ENCODE peak calls at places on chromosome 17, in seven cellular contexts. One of them, this sample, is unnamed. For H3K36me3, the result is how much of the 10 kb centered on the place peaks cover.

GRCh38 chr17:49361129-49361901 is 735 bp downstream of the ZNF652 start:
- DNase-seq in keratinocyte: no peak
- DNase-seq in hepatocyte: peak
- DNase-seq in GM12878: peak
- DNase-seq in Karpas-422: peak
- DNase-seq in fibroblast of lung: peak
- DNase-seq in IMR-90: no peak
- DNase-seq in this sample: peak

GRCh38 chr17:32349503-32349853 is 479 bp upstream of the ZNF207 start:
- DNase-seq in keratinocyte: no peak
- DNase-seq in Karpas-422: no peak
- DNase-seq in fibroblast of lung: peak
- DNase-seq in GM12878: no peak
- DNase-seq in hepatocyte: peak
- DNase-seq in IMR-90: no peak
- DNase-seq in this sample: no peak

GRCh38 chr17:77476920-77477805 is 336.4 kb downstream of the SEC14L1 start:
- DNase-seq in IMR-90: peak
- DNase-seq in hepatocyte: peak
- DNase-seq in Karpas-422: no peak
- DNase-seq in keratinocyte: peak
- DNase-seq in GM12878: no peak
- DNase-seq in fibroblast of lung: peak
- DNase-seq in this sample: peak

GRCh38 chr17:4858880-4859260 is 25.7 kb downstream of the MINK1 start:
- DNase-seq in Karpas-422: no peak
- DNase-seq in fibroblast of lung: peak
- DNase-seq in hepatocyte: no peak
- DNase-seq in keratinocyte: peak
- DNase-seq in GM12878: no peak
- DNase-seq in IMR-90: peak
- DNase-seq in this sample: peak

GRCh38 chr17:40646791-40647548 is 648 bp downstream of the SMARCE1 start:
- DNase-seq in Karpas-422: peak
- DNase-seq in GM12878: no peak
- DNase-seq in keratinocyte: no peak
- DNase-seq in fibroblast of lung: peak
- DNase-seq in IMR-90: peak
- DNase-seq in hepatocyte: peak
- DNase-seq in this sample: peak

GRCh38 chr17:44916781-44917241 is 1.5 kb upstream of the GFAP start:
- DNase-seq in fibroblast of lung: peak
- DNase-seq in GM12878: no peak
- DNase-seq in keratinocyte: no peak
- DNase-seq in hepatocyte: peak
- DNase-seq in Karpas-422: no peak
- DNase-seq in IMR-90: peak
- DNase-seq in this sample: peak

GRCh38 chr17:74744349-74744713 is 4.1 kb upstream of the NHERF1 start:
- DNase-seq in GM12878: no peak
- DNase-seq in hepatocyte: no peak
- DNase-seq in IMR-90: no peak
- DNase-seq in fibroblast of lung: no peak
- DNase-seq in keratinocyte: no peak
- DNase-seq in Karpas-422: no peak
- DNase-seq in this sample: peak

GRCh38 chr17:78583091-78583490 is 5.9 kb upstream of the DNAH17 start:
- DNase-seq in keratinocyte: no peak
- DNase-seq in Karpas-422: peak
- DNase-seq in fibroblast of lung: no peak
- DNase-seq in IMR-90: no peak
- DNase-seq in GM12878: no peak
- DNase-seq in hepatocyte: no peak
- DNase-seq in this sample: peak

GRCh38 chr17:75827291-75828050 is 16.7 kb downstream of the UNC13D start:
- DNase-seq in fibroblast of lung: peak
- DNase-seq in IMR-90: peak
- DNase-seq in hepatocyte: peak
- DNase-seq in GM12878: no peak
- DNase-seq in Karpas-422: peak
- DNase-seq in keratinocyte: no peak
- DNase-seq in this sample: peak

GRCh38 chr17:7478276-7479138 is 924 bp downstream of the ZBTB4 start:
- DNase-seq in GM12878: no peak
- DNase-seq in hepatocyte: peak
- DNase-seq in IMR-90: peak
- DNase-seq in fibroblast of lung: peak
- DNase-seq in keratinocyte: no peak
- DNase-seq in Karpas-422: peak
- DNase-seq in this sample: peak

GRCh38 chr17:66633322-66633965 is 201.5 kb upstream of the CACNG5 start:
- DNase-seq in keratinocyte: no peak
- DNase-seq in fibroblast of lung: peak
- DNase-seq in GM12878: no peak
- DNase-seq in Karpas-422: peak
- DNase-seq in hepatocyte: no peak
- DNase-seq in IMR-90: peak
- DNase-seq in this sample: no peak

GRCh38 chr17:43878260-43879082 is 28.9 kb downstream of the MPP2 start:
- DNase-seq in fibroblast of lung: peak
- DNase-seq in hepatocyte: peak
- DNase-seq in Karpas-422: peak
- DNase-seq in keratinocyte: peak
- DNase-seq in GM12878: no peak
- DNase-seq in IMR-90: peak
- DNase-seq in this sample: peak

GRCh38 chr17:30379303-30380105 is 777 bp downstream of the CPD start:
- DNase-seq in GM12878: no peak
- DNase-seq in Karpas-422: peak
- DNase-seq in IMR-90: no peak
- DNase-seq in hepatocyte: no peak
- DNase-seq in keratinocyte: no peak
- DNase-seq in fibroblast of lung: no peak
- DNase-seq in this sample: peak

GRCh38 chr17:68197997-68198930 is 49.6 kb upstream of the AMZ2 start:
- DNase-seq in keratinocyte: no peak
- DNase-seq in Karpas-422: no peak
- DNase-seq in fibroblast of lung: no peak
- DNase-seq in hepatocyte: peak
- DNase-seq in IMR-90: no peak
- DNase-seq in GM12878: no peak
- DNase-seq in this sample: peak

GRCh38 chr17:36951390-36951789 is 2.6 kb downstream of the AATF start:
- DNase-seq in hepatocyte: no peak
- DNase-seq in keratinocyte: no peak
- DNase-seq in GM12878: no peak
- DNase-seq in IMR-90: no peak
- DNase-seq in Karpas-422: no peak
- DNase-seq in fibroblast of lung: no peak
- DNase-seq in this sample: no peak

GRCh38 chr17:83031321-83031945 is 48.0 kb upstream of the METRNL start:
- DNase-seq in GM12878: no peak
- DNase-seq in IMR-90: no peak
- DNase-seq in keratinocyte: no peak
- DNase-seq in hepatocyte: no peak
- DNase-seq in Karpas-422: no peak
- DNase-seq in fibroblast of lung: no peak
- DNase-seq in this sample: no peak

GRCh38 chr17:27338536-27338985 is 44.6 kb downstream of the WSB1 start:
- DNase-seq in hepatocyte: no peak
- DNase-seq in IMR-90: no peak
- DNase-seq in keratinocyte: no peak
- DNase-seq in Karpas-422: peak
- DNase-seq in fibroblast of lung: no peak
- DNase-seq in GM12878: peak
- DNase-seq in this sample: no peak

GRCh38 chr17:37818689-37819088 is 73.8 kb upstream of the HNF1B start:
- DNase-seq in GM12878: no peak
- DNase-seq in IMR-90: peak
- DNase-seq in Karpas-422: peak
- DNase-seq in hepatocyte: no peak
- DNase-seq in fibroblast of lung: peak
- DNase-seq in keratinocyte: peak
- DNase-seq in this sample: no peak

GRCh38 chr17:78144146-78144719 is 2.0 kb upstream of the C17orf99 start:
- DNase-seq in hepatocyte: peak
- DNase-seq in keratinocyte: no peak
- DNase-seq in Karpas-422: peak
- DNase-seq in IMR-90: peak
- DNase-seq in GM12878: no peak
- DNase-seq in fibroblast of lung: peak
- DNase-seq in this sample: peak

GRCh38 chr17:5419356-5419958 is at the start of gene NUP88:
- DNase-seq in IMR-90: peak
- DNase-seq in Karpas-422: peak
- DNase-seq in keratinocyte: peak
- DNase-seq in fibroblast of lung: peak
- DNase-seq in hepatocyte: peak
- DNase-seq in GM12878: peak
- DNase-seq in this sample: peak

GRCh38 chr17:54881255-54881972 is 19.2 kb upstream of the TOM1L1 start:
- DNase-seq in keratinocyte: no peak
- DNase-seq in Karpas-422: no peak
- DNase-seq in IMR-90: no peak
- DNase-seq in fibroblast of lung: no peak
- DNase-seq in GM12878: no peak
- DNase-seq in hepatocyte: no peak
- DNase-seq in this sample: no peak

GRCh38 chr17:7294614-7295153 is at the start of gene YBX2:
- DNase-seq in fibroblast of lung: no peak
- DNase-seq in keratinocyte: no peak
- DNase-seq in GM12878: no peak
- DNase-seq in Karpas-422: peak
- DNase-seq in hepatocyte: peak
- DNase-seq in IMR-90: peak
- DNase-seq in this sample: peak

GRCh38 chr17:56506349-56506748 is 87.2 kb upstream of the NOG start:
- DNase-seq in keratinocyte: no peak
- DNase-seq in fibroblast of lung: no peak
- DNase-seq in GM12878: no peak
- DNase-seq in hepatocyte: peak
- DNase-seq in Karpas-422: no peak
- DNase-seq in IMR-90: no peak
- DNase-seq in this sample: no peak

GRCh38 chr17:68707032-68707431 is 105.9 kb upstream of the FAM20A start:
- DNase-seq in IMR-90: peak
- DNase-seq in keratinocyte: no peak
- DNase-seq in Karpas-422: no peak
- DNase-seq in fibroblast of lung: peak
- DNase-seq in hepatocyte: peak
- DNase-seq in GM12878: no peak
- DNase-seq in this sample: peak

GRCh38 chr17:65099941-65100315 is 37.2 kb upstream of the RGS9 start:
- DNase-seq in Karpas-422: peak
- DNase-seq in hepatocyte: no peak
- DNase-seq in IMR-90: peak
- DNase-seq in fibroblast of lung: peak
- DNase-seq in GM12878: peak
- DNase-seq in keratinocyte: no peak
- DNase-seq in this sample: peak

GRCh38 chr17:56831364-56832095 is 2.2 kb downstream of the C17orf67 start:
- DNase-seq in Karpas-422: peak
- DNase-seq in fibroblast of lung: no peak
- DNase-seq in keratinocyte: no peak
- DNase-seq in GM12878: no peak
- DNase-seq in hepatocyte: no peak
- DNase-seq in IMR-90: no peak
- DNase-seq in this sample: peak

GRCh38 chr17:63699638-63700527 is at the start of gene LIMD2:
- DNase-seq in Karpas-422: peak
- DNase-seq in keratinocyte: no peak
- DNase-seq in IMR-90: no peak
- DNase-seq in GM12878: no peak
- DNase-seq in hepatocyte: peak
- DNase-seq in fibroblast of lung: peak
- DNase-seq in this sample: peak
- H2AFZ ChIP-seq in Karpas-422: no peak
- H2AFZ ChIP-seq in keratinocyte: no peak
- H2AFZ ChIP-seq in IMR-90: peak
- H2AFZ ChIP-seq in GM12878: peak
- H2AFZ ChIP-seq in hepatocyte: peak
- H2AFZ ChIP-seq in fibroblast of lung: no peak
- H2AFZ ChIP-seq in this sample: peak

GRCh38 chr17:1711804-1712203 is 1.6 kb upstream of the TLCD2 start:
- DNase-seq in hepatocyte: no peak
- DNase-seq in Karpas-422: no peak
- DNase-seq in fibroblast of lung: no peak
- DNase-seq in GM12878: no peak
- DNase-seq in keratinocyte: no peak
- DNase-seq in IMR-90: no peak
- DNase-seq in this sample: peak
- H3K36me3 ChIP-seq in hepatocyte: under half
- H3K36me3 ChIP-seq in Karpas-422: under half
- H3K36me3 ChIP-seq in fibroblast of lung: under half
- H3K36me3 ChIP-seq in GM12878: under half
- H3K36me3 ChIP-seq in keratinocyte: under half
- H3K36me3 ChIP-seq in IMR-90: under half
- H3K36me3 ChIP-seq in this sample: under half

GRCh38 chr17:15346196-15346595 is 4.8 kb upstream of the TEKT3 start:
- DNase-seq in Karpas-422: no peak
- DNase-seq in IMR-90: no peak
- DNase-seq in GM12878: no peak
- DNase-seq in keratinocyte: no peak
- DNase-seq in fibroblast of lung: no peak
- DNase-seq in hepatocyte: peak
- DNase-seq in this sample: peak
- H2AFZ ChIP-seq in Karpas-422: no peak
- H2AFZ ChIP-seq in IMR-90: no peak
- H2AFZ ChIP-seq in GM12878: no peak
- H2AFZ ChIP-seq in keratinocyte: no peak
- H2AFZ ChIP-seq in fibroblast of lung: no peak
- H2AFZ ChIP-seq in hepatocyte: no peak
- H2AFZ ChIP-seq in this sample: no peak

GRCh38 chr17:10728331-10728730 is 1.5 kb downstream of the TMEM220 start:
- DNase-seq in hepatocyte: no peak
- DNase-seq in GM12878: no peak
- DNase-seq in Karpas-422: no peak
- DNase-seq in keratinocyte: no peak
- DNase-seq in fibroblast of lung: no peak
- DNase-seq in IMR-90: no peak
- DNase-seq in this sample: no peak

GRCh38 chr17:10727192-10727591 is 2.6 kb downstream of the TMEM220 start:
- DNase-seq in hepatocyte: no peak
- DNase-seq in fibroblast of lung: no peak
- DNase-seq in Karpas-422: no peak
- DNase-seq in keratinocyte: no peak
- DNase-seq in GM12878: no peak
- DNase-seq in IMR-90: no peak
- DNase-seq in this sample: no peak

GRCh38 chr17:10729334-10730193 is at the start of gene TMEM220:
- DNase-seq in keratinocyte: no peak
- DNase-seq in hepatocyte: peak
- DNase-seq in GM12878: no peak
- DNase-seq in fibroblast of lung: peak
- DNase-seq in IMR-90: peak
- DNase-seq in Karpas-422: no peak
- DNase-seq in this sample: peak

GRCh38 chr17:10733666-10734065 is 3.8 kb upstream of the TMEM220 start:
- DNase-seq in GM12878: no peak
- DNase-seq in Karpas-422: no peak
- DNase-seq in fibroblast of lung: no peak
- DNase-seq in keratinocyte: no peak
- DNase-seq in hepatocyte: no peak
- DNase-seq in IMR-90: no peak
- DNase-seq in this sample: no peak

GRCh38 chr17:10730956-10731879 is 1.4 kb upstream of the TMEM220 start:
- DNase-seq in IMR-90: no peak
- DNase-seq in keratinocyte: no peak
- DNase-seq in GM12878: no peak
- DNase-seq in fibroblast of lung: no peak
- DNase-seq in hepatocyte: no peak
- DNase-seq in Karpas-422: no peak
- DNase-seq in this sample: no peak
- H3K36me3 ChIP-seq in IMR-90: under half
- H3K36me3 ChIP-seq in keratinocyte: under half
- H3K36me3 ChIP-seq in GM12878: under half
- H3K36me3 ChIP-seq in fibroblast of lung: under half
- H3K36me3 ChIP-seq in hepatocyte: under half
- H3K36me3 ChIP-seq in Karpas-422: under half
- H3K36me3 ChIP-seq in this sample: under half